ENCODE peak calls at places on chromosome 19, in seven cellular contexts. X, I, A, M, H, N and K are unnamed samples.
A peak's percentile ranks its signal among the peaks of the same experiment; 100 is the strongest.

GRCh38 chr19:4094291-4094690 is 27.6 kb upstream of the ZBTB7A start:
- DNase-seq in X (no peak), I (no peak), A (no peak), M (no peak), H (no peak), N (no peak), K (no peak)

GRCh38 chr19:41863209-41863931 is 3.3 kb downstream of the RPS19 start:
- DNase-seq in X (no peak), I (no peak), A (no peak), M (no peak), H (no peak), N (no peak), K (no peak)

GRCh38 chr19:940591-941291 is 14.9 kb downstream of the ARID3A start:
- DNase-seq in X (no peak), I (peak; percentile 66), A (peak; percentile 61), M (no peak), H (no peak), N (peak; percentile 72), K (peak; percentile 72)

GRCh38 chr19:38543807-38544568 is 73.8 kb downstream of the MAP4K1 start:
- DNase-seq in X (no peak), I (no peak), A (no peak), M (peak; percentile 24), H (peak; percentile 89), N (no peak), K (peak; percentile 46)

GRCh38 chr19:1672769-1673644 is 20.6 kb upstream of the TCF3 start:
- DNase-seq in X (no peak), I (no peak), A (no peak), M (no peak), H (no peak), N (no peak), K (no peak)

GRCh38 chr19:46785054-46785979 is 3.1 kb downstream of the SLC1A5 start:
- DNase-seq in X (no peak), I (no peak), A (no peak), M (no peak), H (peak; percentile 40), N (no peak), K (no peak)

GRCh38 chr19:9139609-9140158 is 513 bp upstream of the ZNF317 start:
- DNase-seq in X (no peak), I (no peak), A (no peak), M (no peak), H (no peak), N (no peak), K (no peak)

GRCh38 chr19:35138305-35138799 is 272 bp upstream of the FXYD1 start:
- DNase-seq in X (no peak), I (no peak), A (no peak), M (peak; percentile 8), H (no peak), N (no peak), K (no peak)

GRCh38 chr19:632228-633067 is 889 bp downstream of the POLRMT start:
- DNase-seq in X (no peak), I (no peak), A (peak; percentile 35), M (peak; percentile 36), H (peak; percentile 79), N (no peak), K (no peak)

GRCh38 chr19:11373166-11373884 is 1.1 kb upstream of the SWSAP1 start:
- DNase-seq in X (no peak), I (no peak), A (no peak), M (no peak), H (no peak), N (no peak), K (no peak)

GRCh38 chr19:13215572-13216380 is 65.6 kb downstream of the IER2 start:
- DNase-seq in X (no peak), I (no peak), A (no peak), M (no peak), H (no peak), N (no peak), K (no peak)

GRCh38 chr19:45498411-45499195 is at the start of gene PPM1N:
- DNase-seq in X (no peak), I (no peak), A (peak; percentile 57), M (peak; percentile 86), H (peak; percentile 39), N (no peak), K (peak; percentile 67)

GRCh38 chr19:29596080-29596479 is 10.0 kb upstream of the POP4 start:
- DNase-seq in X (no peak), I (no peak), A (no peak), M (no peak), H (no peak), N (no peak), K (no peak)

GRCh38 chr19:31316201-31316951 is 32.9 kb downstream of the TSHZ3 start:
- DNase-seq in X (no peak), I (no peak), A (no peak), M (no peak), H (peak; percentile 82), N (no peak), K (no peak)